ENCODE peak calls at places on chromosomes 4 and X, in five cellular contexts. X is NCI-H1092 treated with DMSO at 0.1 percent for 48 hours, J is NCI-H1105, T is NCI-H187 treated with DMSO at 0.1 percent for 48 hours, F is upper lobe of left lung. H is an unnamed sample.

GRCh38 chr4:674172-675035 is at the start of the genes ATP5ME and MYL5:
- DNase-seq in X (peak; percentile 94), F (peak; percentile 100), J (peak; percentile 81), T (peak; percentile 68), H (peak; percentile 97)

GRCh38 chr4:177952723-177953122 is 510.5 kb upstream of the AGA start:
- DNase-seq in T (no peak), J (no peak), X (no peak), F (no peak), H (no peak)

GRCh38 chr4:144449623-144450022 is 196.3 kb upstream of the HHIP start:
- DNase-seq in J (no peak), F (no peak), T (no peak), X (no peak), H (peak; percentile 61)

GRCh38 chrX:25144043-25144940 is 128.5 kb upstream of the ARX start:
- DNase-seq in T (no peak), J (peak; percentile 23), X (peak; percentile 41), F (no peak), H (peak; percentile 90)

GRCh38 chr4:110635155-110635479 is 12.2 kb upstream of the PITX2 start:
- DNase-seq in T (no peak), X (no peak), F (no peak), J (no peak), H (no peak)

GRCh38 chr4:83334425-83335241 is at the start of gene HPSE:
- DNase-seq in J (peak; percentile 74), T (peak; percentile 67), F (peak; percentile 92), X (peak; percentile 68), H (peak; percentile 74)

GRCh38 chr4:184573701-184574100 is 75.5 kb downstream of the CASP3 start:
- DNase-seq in F (no peak), J (no peak), X (no peak), T (no peak), H (no peak)

GRCh38 chr4:3369781-3370660 is 71.7 kb upstream of the HGFAC start:
- DNase-seq in F (peak; percentile 75), X (peak; percentile 76), J (no peak), T (no peak), H (peak; percentile 55)

GRCh38 chr4:113157086-113157857 is 107.8 kb downstream of the ANK2 start:
- DNase-seq in T (no peak), J (no peak), F (no peak), X (peak; percentile 49), H (no peak)

GRCh38 chr4:157221895-157222763 is 1.6 kb downstream of the GRIA2 start:
- DNase-seq in X (peak; percentile 45), F (peak; percentile 67), J (peak; percentile 16), T (no peak), H (peak; percentile 69)

GRCh38 chrX:132266583-132267355 is 47.5 kb upstream of the RAP2C start:
- DNase-seq in T (no peak), X (no peak), F (no peak), J (no peak), H (peak; percentile 22)

GRCh38 chr4:173264245-173264959 is 69.8 kb downstream of the HMGB2 start:
- DNase-seq in F (no peak), T (peak; percentile 67), J (peak; percentile 78), X (peak; percentile 77), H (no peak)

GRCh38 chrX:129653181-129653984 is 1.4 kb downstream of the APLN start:
- DNase-seq in J (no peak), T (no peak), X (no peak), F (no peak), H (no peak)

GRCh38 chr4:182872886-182873285 is 44.3 kb downstream of the DCTD start:
- DNase-seq in T (no peak), F (no peak), J (no peak), X (no peak), H (no peak)

GRCh38 chr4:71614626-71615025 is 169.3 kb downstream of the GC start:
- DNase-seq in T (no peak), J (no peak), F (no peak), X (no peak), H (no peak)

GRCh38 chr4:8228319-8229250 is 29.5 kb downstream of the SH3TC1 start:
- DNase-seq in J (no peak), F (peak; percentile 88), X (peak; percentile 72), T (no peak), H (peak; percentile 66)

GRCh38 chr4:86855572-86855971 is 6.4 kb upstream of the SLC10A6 start:
- DNase-seq in X (no peak), F (no peak), J (no peak), T (no peak), H (peak; percentile 38)

GRCh38 chr4:186260504-186261448 is 5.2 kb upstream of the F11 start:
- DNase-seq in X (no peak), J (no peak), F (peak; percentile 22), T (no peak), H (peak; percentile 31)

GRCh38 chr4:25656031-25656430 is 380 bp downstream of the SLC34A2 start:
- DNase-seq in F (no peak), J (no peak), T (no peak), X (no peak), H (no peak)

GRCh38 chr4:2763511-2763967 is 7.4 kb upstream of the TNIP2 start:
- DNase-seq in T (no peak), J (no peak), X (no peak), F (peak; percentile 50), H (no peak)

GRCh38 chr4:56823933-56824600 is 2.6 kb upstream of the SPINK2 start:
- DNase-seq in T (no peak), J (no peak), X (no peak), F (no peak), H (no peak)

GRCh38 chr4:79906996-79907395 is 166.0 kb downstream of the ANTXR2 start:
- DNase-seq in F (no peak), T (no peak), J (no peak), X (no peak), H (no peak)

GRCh38 chr4:74109894-74110605 is 11.1 kb upstream of the CXCL2 start:
- DNase-seq in X (no peak), T (no peak), F (no peak), J (no peak), H (no peak)

GRCh38 chr4:152536545-152537182 is 772 bp upstream of the FBXW7 start:
- DNase-seq in J (no peak), X (no peak), F (no peak), T (no peak), H (peak; percentile 83)

GRCh38 chr4:184473515-184474260 is 662 bp downstream of the IRF2 start:
- DNase-seq in T (no peak), F (peak; percentile 91), J (no peak), X (peak; percentile 52), H (peak; percentile 64)

GRCh38 chr4:163540448-163540847 is 46.0 kb downstream of the TMA16 start:
- DNase-seq in F (peak; percentile 20), T (no peak), X (no peak), J (no peak), H (no peak)

GRCh38 chr4:121227254-121227867 is 63.2 kb upstream of the TNIP3 start:
- DNase-seq in X (no peak), F (no peak), J (no peak), T (no peak), H (no peak)

GRCh38 chrX:12411831-12412230 is 273.6 kb downstream of the FRMPD4 start:
- DNase-seq in J (no peak), F (no peak), T (no peak), X (no peak), H (no peak)

GRCh38 chrX:22135171-22135711 is 103.1 kb downstream of the PHEX start:
- DNase-seq in J (no peak), T (no peak), X (no peak), F (no peak), H (no peak)

GRCh38 chr4:147014946-147015345 is 69.3 kb upstream of the TTC29 start:
- DNase-seq in X (no peak), J (no peak), F (no peak), T (no peak), H (no peak)

GRCh38 chrX:136262812-136263315 is 11.7 kb upstream of the MAP7D3 start:
- DNase-seq in X (no peak), J (no peak), T (no peak), F (no peak), H (no peak)

GRCh38 chr4:140875751-140876389 is 119.7 kb upstream of the TBC1D9 start:
- DNase-seq in F (no peak), X (peak; percentile 57), T (no peak), J (no peak), H (no peak)